ENCODE peak calls at places on chromosomes 11 and 22, in four cellular contexts. K is endothelial cell of umbilical vein, I is neural progenitor cell, E is GM12878. P is an unnamed sample.

GRCh38 chr11:130118636-130119387 is 40.8 kb upstream of the ST14 start:
- DNase-seq in I (no peak), K (no peak), E (peak), P (no peak)

GRCh38 chr11:8719260-8720190 is 36.9 kb downstream of the RPL27A start:
- DNase-seq in K (peak), E (no peak), I (no peak), P (peak)

GRCh38 chr22:37911273-37911672 is 5.2 kb downstream of the MICALL1 start:
- DNase-seq in K (no peak), I (no peak), E (no peak), P (no peak)

GRCh38 chr11:114379394-114380069 is 20.8 kb downstream of the C11orf71 start:
- DNase-seq in K (no peak), I (no peak), E (no peak), P (no peak)

GRCh38 chr11:90218606-90219005 is 4.2 kb downstream of the CHORDC1 start:
- DNase-seq in K (no peak), E (no peak), I (peak), P (no peak)

GRCh38 chr22:49764151-49764581 is 63.5 kb downstream of the BRD1 start:
- DNase-seq in E (no peak), K (no peak), I (no peak), P (no peak)

GRCh38 chr22:27504360-27504759 is 297.2 kb downstream of the MN1 start:
- DNase-seq in E (no peak), I (no peak), K (no peak), P (no peak)

GRCh38 chr11:74870485-74870884 is 78.4 kb downstream of the XRRA1 start:
- DNase-seq in K (peak), I (peak), E (no peak), P (no peak)

GRCh38 chr22:46810856-46811786 is 48.7 kb downstream of the TBC1D22A start:
- DNase-seq in K (no peak), I (no peak), E (no peak), P (no peak)

GRCh38 chr22:26479792-26480610 is 3.6 kb downstream of the HPS4 start:
- DNase-seq in I (no peak), E (no peak), K (no peak), P (no peak)

GRCh38 chr11:62928011-62928410 is 6.8 kb upstream of the CHRM1 start:
- DNase-seq in K (no peak), I (peak), E (no peak), P (no peak)

GRCh38 chr11:329886-330253 is 9.2 kb upstream of the IFITM3 start:
- DNase-seq in K (no peak), I (no peak), E (no peak), P (no peak)

GRCh38 chr22:27378343-27378800 is 423.2 kb downstream of the MN1 start:
- DNase-seq in I (peak), E (no peak), K (no peak), P (no peak)

GRCh38 chr11:77403228-77403627 is 70.7 kb downstream of the PAK1 start:
- DNase-seq in K (no peak), E (no peak), I (no peak), P (no peak)

GRCh38 chr22:22710719-22711531 is 66.5 kb downstream of the GGTLC2 start:
- DNase-seq in K (peak), E (no peak), I (peak), P (no peak)

GRCh38 chr11:123645576-123645975 is 8.8 kb downstream of the SCN3B start:
- DNase-seq in K (no peak), I (no peak), E (no peak), P (no peak)

GRCh38 chr22:20531404-20532181 is 24.2 kb downstream of the MED15 start:
- DNase-seq in E (no peak), K (peak), I (peak), P (peak)

GRCh38 chr11:113698515-113698914 is 7.6 kb downstream of the TMPRSS5 start:
- DNase-seq in I (no peak), K (no peak), E (no peak), P (no peak)

GRCh38 chr11:36447947-36448346 is 62.1 kb downstream of the TRAF6 start:
- DNase-seq in E (no peak), K (no peak), I (no peak), P (peak)

GRCh38 chr11:875769-876301 is 33.2 kb downstream of the TSPAN4 start:
- DNase-seq in I (no peak), E (no peak), K (no peak), P (no peak)

GRCh38 chr11:117097567-117098268 is 510 bp downstream of the SIK3 start:
- DNase-seq in K (peak), I (peak), E (no peak), P (no peak)

GRCh38 chr11:35678471-35678870 is 15.9 kb downstream of the TRIM44 start:
- DNase-seq in K (no peak), E (no peak), I (no peak), P (no peak)

GRCh38 chr11:119223856-119224255 is 17.7 kb downstream of the CBL start:
- DNase-seq in I (no peak), E (no peak), K (no peak), P (no peak)

GRCh38 chr11:12474871-12475270 is 97.5 kb downstream of the PARVA start:
- DNase-seq in I (no peak), K (no peak), E (no peak), P (no peak)

GRCh38 chr11:33179431-33179830 is 18.2 kb upstream of the CSTF3 start:
- DNase-seq in E (no peak), K (peak), I (no peak), P (no peak)

GRCh38 chr11:69014084-69014935 is 1.3 kb upstream of the MRGPRF start:
- DNase-seq in I (peak), K (no peak), E (no peak), P (no peak)

GRCh38 chr11:65790902-65791650 is 4.2 kb downstream of the OVOL1 start:
- DNase-seq in K (no peak), I (no peak), E (no peak), P (no peak)

GRCh38 chr11:79219186-79220045 is 221.4 kb downstream of the TENM4 start:
- DNase-seq in I (no peak), E (no peak), K (no peak), P (peak)

GRCh38 chr11:62544521-62545436 is 1.8 kb downstream of the AHNAK start:
- DNase-seq in K (peak), E (no peak), I (peak), P (no peak)

GRCh38 chr11:24679686-24680318 is 182.9 kb downstream of the LUZP2 start:
- DNase-seq in K (no peak), E (no peak), I (peak), P (no peak)

GRCh38 chr22:44410396-44411056 is 87.5 kb downstream of the RTL6 start:
- DNase-seq in I (no peak), E (no peak), K (no peak), P (no peak)

GRCh38 chr22:17214416-17215043 is 4.7 kb downstream of the ADA2 start:
- DNase-seq in I (no peak), E (no peak), K (no peak), P (no peak)

GRCh38 chr11:76889414-76889975 is 28.8 kb downstream of the ACER3 start:
- DNase-seq in E (no peak), I (no peak), K (no peak), P (no peak)

GRCh38 chr22:18031670-18032454 is 7.5 kb upstream of the MICAL3 start:
- DNase-seq in K (no peak), E (no peak), I (no peak), P (peak)

GRCh38 chr22:17400305-17400704 is 31.0 kb downstream of the CECR2 start:
- DNase-seq in K (no peak), E (no peak), I (no peak), P (no peak)

DNA sequence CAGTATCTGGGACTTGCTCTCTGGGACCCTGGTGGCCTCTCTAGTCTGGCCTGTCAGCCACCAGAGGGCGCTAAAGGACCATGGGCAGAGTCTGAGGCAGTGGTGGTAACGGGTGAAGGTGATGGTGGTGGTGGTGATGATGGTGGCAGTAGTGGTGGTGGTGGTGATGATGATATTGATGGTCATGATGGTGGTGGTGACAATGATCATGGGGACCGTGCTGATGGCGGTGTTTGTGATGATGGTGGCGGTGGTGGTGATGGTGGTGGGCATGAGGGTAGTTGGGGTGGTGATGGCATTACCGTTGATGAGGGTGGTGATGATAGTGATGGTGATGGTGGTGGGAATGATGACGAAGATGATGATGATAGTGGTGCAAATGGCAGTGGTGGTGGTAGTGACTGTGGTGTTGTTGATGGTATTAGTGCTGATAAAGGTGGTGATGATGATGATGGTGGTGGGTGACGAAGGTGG is 16.0 kb downstream of the TRPM5 start:
- DNase-seq in I (peak), K (peak), E (no peak), P (no peak)
- TF ChIP-seq EZH2 in I (no peak), K (no peak), E (no peak), P (no peak)

GRCh38 chr22:30635273-30636225 is at the start of gene SLC35E4:
- DNase-seq in K (peak), I (peak), E (peak), P (peak)

GRCh38 chr22:30634477-30635233 is 926 bp upstream of the SLC35E4 start:
- DNase-seq in I (peak), E (peak), K (peak), P (peak)

GRCh38 chr22:30637701-30638114 is 2.1 kb downstream of the SLC35E4 start:
- DNase-seq in I (no peak), E (no peak), K (peak), P (no peak)

GRCh38 chr22:30640361-30640760 is 4.8 kb downstream of the SLC35E4 start:
- DNase-seq in I (no peak), K (no peak), E (no peak), P (no peak)

GRCh38 chr22:30636226-30637077 is 871 bp downstream of the SLC35E4 start:
- DNase-seq in I (peak), K (peak), E (no peak), P (no peak)
- TF ChIP-seq CTCF in I (no peak), K (no peak), E (peak), P (no peak)

GRCh38 chr22:31681625-31682345 is 19.8 kb upstream of the PISD start:
- DNase-seq in K (no peak), I (no peak), E (no peak), P (no peak)
- H3K27ac ChIP-seq in K (no peak), I (no peak), E (no peak), P (peak)

DNA sequence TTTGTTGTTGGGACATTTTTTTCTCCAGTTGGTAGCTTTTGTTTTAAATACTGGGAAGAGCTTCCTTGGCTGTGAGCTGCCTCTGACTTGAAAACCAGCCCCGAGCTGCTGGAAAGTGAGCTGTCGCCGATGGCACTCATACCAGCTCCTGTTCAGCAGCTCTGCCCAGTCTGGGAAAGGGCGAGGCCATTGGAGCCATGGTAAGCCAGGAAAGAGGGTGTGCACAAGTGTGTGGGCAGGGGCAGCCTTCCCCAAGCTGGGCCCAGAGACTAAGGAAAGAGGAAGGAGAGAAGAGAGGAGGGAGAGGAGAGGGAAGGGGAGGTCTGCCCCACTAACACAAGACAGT is 3.2 kb upstream of the FLI1 start:
- DNase-seq in I (peak), K (no peak), E (no peak), P (no peak)
- TF ChIP-seq EZH2 in I (peak), K (no peak), E (no peak), P (no peak)

GRCh38 chr11:84722583-84723108 is 904.5 kb downstream of the DLG2 start:
- DNase-seq in K (no peak), E (no peak), I (peak), P (no peak)
- TF ChIP-seq CTCF in K (no peak), E (peak), I (peak), P (no peak)

GRCh38 chr11:46363455-46363920 is 16.2 kb downstream of the DGKZ start:
- DNase-seq in K (peak), E (no peak), I (no peak), P (no peak)
- H3K27ac ChIP-seq in K (peak), E (no peak), I (no peak), P (no peak)

P was measured in keratinocyte.